ENCODE peak calls at places on chromosomes 1 and 21, in four cellular contexts. One of them, this sample, is unnamed.
A peak's percentile ranks its signal among the peaks of the same experiment; 100 is the strongest.

GRCh38 chr1:5424802-5425201 is 567.4 kb downstream of the NPHP4 start:
- DNase-seq in CD4-positive, CD25-positive, alpha-beta regulatory T cell: no peak
- DNase-seq in ELR: no peak
- DNase-seq in heart left ventricle: no peak
- DNase-seq in this sample: no peak

GRCh38 chr1:57591854-57592253 is 168.0 kb upstream of the DAB1 start:
- DNase-seq in CD4-positive, CD25-positive, alpha-beta regulatory T cell: no peak
- DNase-seq in ELR: no peak
- DNase-seq in heart left ventricle: no peak
- DNase-seq in this sample: no peak

GRCh38 chr1:101238041-101238515 is 1.3 kb downstream of the S1PR1 start:
- DNase-seq in CD4-positive, CD25-positive, alpha-beta regulatory T cell: peak; percentile 85
- DNase-seq in ELR: peak; percentile 58
- DNase-seq in heart left ventricle: peak; percentile 42
- DNase-seq in this sample: no peak

GRCh38 chr21:32771134-32771523 is 426 bp downstream of the PAXBP1 start:
- DNase-seq in CD4-positive, CD25-positive, alpha-beta regulatory T cell: peak; percentile 75
- DNase-seq in ELR: peak; percentile 78
- DNase-seq in heart left ventricle: peak; percentile 69
- DNase-seq in this sample: peak; percentile 60

GRCh38 chr1:62962794-62963776 is 179.2 kb downstream of the ATG4C start:
- DNase-seq in CD4-positive, CD25-positive, alpha-beta regulatory T cell: peak; percentile 28
- DNase-seq in ELR: peak; percentile 51
- DNase-seq in heart left ventricle: peak; percentile 30
- DNase-seq in this sample: no peak

GRCh38 chr1:185284533-185285244 is 32.4 kb downstream of the IVNS1ABP start:
- DNase-seq in CD4-positive, CD25-positive, alpha-beta regulatory T cell: peak; percentile 35
- DNase-seq in ELR: no peak
- DNase-seq in heart left ventricle: no peak
- DNase-seq in this sample: no peak

GRCh38 chr1:32761253-32761877 is 55.8 kb downstream of the YARS1 start:
- DNase-seq in CD4-positive, CD25-positive, alpha-beta regulatory T cell: no peak
- DNase-seq in ELR: peak; percentile 66
- DNase-seq in heart left ventricle: no peak
- DNase-seq in this sample: no peak

GRCh38 chr1:82978461-82979324 is 1020.2 kb downstream of the TTLL7 start:
- DNase-seq in CD4-positive, CD25-positive, alpha-beta regulatory T cell: no peak
- DNase-seq in ELR: no peak
- DNase-seq in heart left ventricle: no peak
- DNase-seq in this sample: no peak

GRCh38 chr1:1779691-1780597 is 1.7 kb upstream of the NADK start:
- DNase-seq in CD4-positive, CD25-positive, alpha-beta regulatory T cell: peak; percentile 91
- DNase-seq in ELR: peak; percentile 61
- DNase-seq in heart left ventricle: peak; percentile 61
- DNase-seq in this sample: peak; percentile 73

GRCh38 chr1:66323958-66324357 is 210.0 kb upstream of the SGIP1 start:
- DNase-seq in CD4-positive, CD25-positive, alpha-beta regulatory T cell: peak; percentile 8
- DNase-seq in ELR: peak; percentile 36
- DNase-seq in heart left ventricle: no peak
- DNase-seq in this sample: no peak

GRCh38 chr1:154178006-154178405 is 13.9 kb downstream of the TPM3 start:
- DNase-seq in CD4-positive, CD25-positive, alpha-beta regulatory T cell: no peak
- DNase-seq in ELR: no peak
- DNase-seq in heart left ventricle: no peak
- DNase-seq in this sample: no peak

GRCh38 chr1:209652121-209652742 is at the start of gene LAMB3:
- DNase-seq in CD4-positive, CD25-positive, alpha-beta regulatory T cell: no peak
- DNase-seq in ELR: no peak
- DNase-seq in heart left ventricle: no peak
- DNase-seq in this sample: peak; percentile 93

GRCh38 chr1:221045842-221046831 is 166.9 kb downstream of the HLX start:
- DNase-seq in CD4-positive, CD25-positive, alpha-beta regulatory T cell: no peak
- DNase-seq in ELR: peak; percentile 34
- DNase-seq in heart left ventricle: no peak
- DNase-seq in this sample: no peak

GRCh38 chr1:178725603-178726517 is 816 bp downstream of the RALGPS2 start:
- DNase-seq in CD4-positive, CD25-positive, alpha-beta regulatory T cell: peak; percentile 69
- DNase-seq in ELR: peak; percentile 87
- DNase-seq in heart left ventricle: peak; percentile 73
- DNase-seq in this sample: peak; percentile 85

GRCh38 chr1:115669002-115669673 is 27.4 kb downstream of the VANGL1 start:
- DNase-seq in CD4-positive, CD25-positive, alpha-beta regulatory T cell: peak; percentile 31
- DNase-seq in ELR: peak; percentile 93
- DNase-seq in heart left ventricle: no peak
- DNase-seq in this sample: no peak

GRCh38 chr1:94025383-94026340 is 95.3 kb downstream of the ABCA4 start:
- DNase-seq in CD4-positive, CD25-positive, alpha-beta regulatory T cell: peak; percentile 23
- DNase-seq in ELR: peak; percentile 79
- DNase-seq in heart left ventricle: no peak
- DNase-seq in this sample: peak; percentile 50

GRCh38 chr1:199545780-199546179 is 481.7 kb upstream of the NR5A2 start:
- DNase-seq in CD4-positive, CD25-positive, alpha-beta regulatory T cell: no peak
- DNase-seq in ELR: peak; percentile 33
- DNase-seq in heart left ventricle: no peak
- DNase-seq in this sample: peak; percentile 19

GRCh38 chr1:180267761-180268555 is 37.9 kb downstream of the LHX4 start:
- DNase-seq in CD4-positive, CD25-positive, alpha-beta regulatory T cell: no peak
- DNase-seq in ELR: no peak
- DNase-seq in heart left ventricle: no peak
- DNase-seq in this sample: no peak

GRCh38 chr1:237473896-237474295 is 416.8 kb downstream of the ZP4 start:
- DNase-seq in CD4-positive, CD25-positive, alpha-beta regulatory T cell: no peak
- DNase-seq in ELR: no peak
- DNase-seq in heart left ventricle: no peak
- DNase-seq in this sample: no peak

GRCh38 chr1:4180066-4180735 is 280.1 kb upstream of the C1orf174 start:
- DNase-seq in CD4-positive, CD25-positive, alpha-beta regulatory T cell: no peak
- DNase-seq in ELR: no peak
- DNase-seq in heart left ventricle: no peak
- DNase-seq in this sample: no peak

GRCh38 chr21:46069719-46070279 is 28.1 kb upstream of the COL6A2 start:
- DNase-seq in CD4-positive, CD25-positive, alpha-beta regulatory T cell: no peak
- DNase-seq in ELR: no peak
- DNase-seq in heart left ventricle: no peak
- DNase-seq in this sample: no peak

GRCh38 chr21:37079211-37079824 is 6.3 kb downstream of the TTC3 start:
- DNase-seq in CD4-positive, CD25-positive, alpha-beta regulatory T cell: peak; percentile 19
- DNase-seq in ELR: peak; percentile 45
- DNase-seq in heart left ventricle: no peak
- DNase-seq in this sample: no peak

GRCh38 chr1:7912743-7913557 is 27.7 kb downstream of the TNFRSF9 start:
- DNase-seq in CD4-positive, CD25-positive, alpha-beta regulatory T cell: peak; percentile 74
- DNase-seq in ELR: no peak
- DNase-seq in heart left ventricle: no peak
- DNase-seq in this sample: peak; percentile 69

GRCh38 chr1:223228931-223229528 is 86.0 kb upstream of the TLR5 start:
- DNase-seq in CD4-positive, CD25-positive, alpha-beta regulatory T cell: peak; percentile 41
- DNase-seq in ELR: no peak
- DNase-seq in heart left ventricle: no peak
- DNase-seq in this sample: no peak

GRCh38 chr21:44415073-44416025 is 40.0 kb upstream of the LRRC3 start:
- DNase-seq in CD4-positive, CD25-positive, alpha-beta regulatory T cell: no peak
- DNase-seq in ELR: no peak
- DNase-seq in heart left ventricle: no peak
- DNase-seq in this sample: peak; percentile 3

GRCh38 chr1:242240691-242241090 is 241.8 kb upstream of the MAP1LC3C start:
- DNase-seq in CD4-positive, CD25-positive, alpha-beta regulatory T cell: no peak
- DNase-seq in ELR: no peak
- DNase-seq in heart left ventricle: no peak
- DNase-seq in this sample: no peak

GRCh38 chr1:173406783-173407230 is 70.3 kb upstream of the PRDX6 start:
- DNase-seq in CD4-positive, CD25-positive, alpha-beta regulatory T cell: peak; percentile 14
- DNase-seq in ELR: no peak
- DNase-seq in heart left ventricle: no peak
- DNase-seq in this sample: no peak

GRCh38 chr1:103416681-103417318 is 108.7 kb upstream of the RNPC3 start:
- DNase-seq in CD4-positive, CD25-positive, alpha-beta regulatory T cell: no peak
- DNase-seq in ELR: no peak
- DNase-seq in heart left ventricle: no peak
- DNase-seq in this sample: no peak

GRCh38 chr1:38527373-38527966 is 332.1 kb downstream of the RRAGC start:
- DNase-seq in CD4-positive, CD25-positive, alpha-beta regulatory T cell: peak; percentile 73
- DNase-seq in ELR: peak; percentile 3
- DNase-seq in heart left ventricle: no peak
- DNase-seq in this sample: no peak

GRCh38 chr1:213651077-213651476 is 336.7 kb upstream of the PROX1 start:
- DNase-seq in CD4-positive, CD25-positive, alpha-beta regulatory T cell: no peak
- DNase-seq in ELR: no peak
- DNase-seq in heart left ventricle: no peak
- DNase-seq in this sample: no peak

GRCh38 chr1:92749024-92749634 is 35.8 kb downstream of the EVI5 start:
- DNase-seq in CD4-positive, CD25-positive, alpha-beta regulatory T cell: peak; percentile 72
- DNase-seq in ELR: peak; percentile 81
- DNase-seq in heart left ventricle: no peak
- DNase-seq in this sample: no peak

GRCh38 chr1:58596631-58597052 is 19.6 kb upstream of the TACSTD2 start:
- DNase-seq in CD4-positive, CD25-positive, alpha-beta regulatory T cell: no peak
- DNase-seq in ELR: no peak
- DNase-seq in heart left ventricle: no peak
- DNase-seq in this sample: no peak

GRCh38 chr1:240258910-240259309 is 167.2 kb downstream of the FMN2 start:
- DNase-seq in CD4-positive, CD25-positive, alpha-beta regulatory T cell: no peak
- DNase-seq in ELR: peak; percentile 94
- DNase-seq in heart left ventricle: no peak
- DNase-seq in this sample: no peak

GRCh38 chr1:234605983-234606730 is 3.8 kb downstream of the IRF2BP2 start:
- DNase-seq in CD4-positive, CD25-positive, alpha-beta regulatory T cell: peak; percentile 64
- DNase-seq in ELR: peak; percentile 72
- DNase-seq in heart left ventricle: peak; percentile 64
- DNase-seq in this sample: peak; percentile 70

GRCh38 chr1:16243936-16244649 is 7.1 kb upstream of the CPLANE2 start:
- DNase-seq in CD4-positive, CD25-positive, alpha-beta regulatory T cell: peak; percentile 86
- DNase-seq in ELR: peak; percentile 85
- DNase-seq in heart left ventricle: peak; percentile 80
- DNase-seq in this sample: peak; percentile 89

This sample was measured in mucosa of descending colon.